ENCODE peak calls at places on chromosome 12, in eight cellular contexts. T is stomach, L is AG04449, F is AG04450, B is brain microvascular endothelial cell, E is right atrium auricular region, D is left ventricle myocardium inferior, Y is foreskin fibroblast. S is an unnamed sample.

GRCh38 chr12:106840217-106840616 is 65.7 kb downstream of the RIC8B start:
- DNase-seq in T (no peak), L (peak), F (peak), B (peak), E (no peak), D (no peak), Y (peak), S (peak)

GRCh38 chr12:24191117-24191516 is 241.6 kb upstream of the SOX5 start:
- DNase-seq in T (no peak), L (no peak), F (no peak), B (no peak), E (no peak), D (no peak), Y (no peak), S (no peak)

GRCh38 chr12:34297790-34298164 is 275.5 kb downstream of the ALG10 start:
- DNase-seq in T (no peak), L (no peak), F (no peak), B (no peak), E (no peak), D (no peak), Y (no peak), S (no peak)

GRCh38 chr12:54005853-54006699 is 2.7 kb upstream of the HOXC8 start:
- DNase-seq in T (peak), L (no peak), F (peak), B (peak), E (peak), D (peak), Y (peak), S (peak)

GRCh38 chr12:20030847-20031246 is 337.5 kb upstream of the PDE3A start:
- DNase-seq in T (no peak), L (no peak), F (no peak), B (no peak), E (no peak), D (no peak), Y (no peak), S (no peak)

GRCh38 chr12:87756111-87756510 is 273.1 kb downstream of the C12orf50 start:
- DNase-seq in T (no peak), L (peak), F (peak), B (peak), E (no peak), D (no peak), Y (peak), S (peak)

GRCh38 chr12:7042847-7043246 is 17.7 kb upstream of the C1S start:
- DNase-seq in T (no peak), L (no peak), F (no peak), B (peak), E (no peak), D (no peak), Y (peak), S (peak)

GRCh38 chr12:80187660-80188090 is 88.3 kb downstream of the OTOGL start:
- DNase-seq in T (no peak), L (no peak), F (no peak), B (peak), E (no peak), D (peak), Y (peak), S (peak)

GRCh38 chr12:69330475-69331473 is 17.4 kb upstream of the LYZ start:
- DNase-seq in T (peak), L (no peak), F (no peak), B (no peak), E (no peak), D (no peak), Y (peak), S (peak)

GRCh38 chr12:46944771-46945170 is 119.0 kb upstream of the SLC38A4 start:
- DNase-seq in T (no peak), L (no peak), F (no peak), B (no peak), E (no peak), D (no peak), Y (no peak), S (no peak)

GRCh38 chr12:70590051-70590450 is 47.2 kb downstream of the PTPRB start:
- DNase-seq in T (peak), L (peak), F (peak), B (peak), E (peak), D (peak), Y (peak), S (peak)

GRCh38 chr12:50088577-50089335 is 3.6 kb downstream of the SMARCD1 start:
- DNase-seq in T (peak), L (no peak), F (no peak), B (peak), E (no peak), D (no peak), Y (no peak), S (peak)

GRCh38 chr12:108833757-108834472 is 23.5 kb downstream of the SSH1 start:
- DNase-seq in T (no peak), L (no peak), F (no peak), B (peak), E (no peak), D (peak), Y (peak), S (peak)

GRCh38 chr12:93886533-93887511 is 209.6 kb downstream of the CRADD start:
- DNase-seq in T (no peak), L (peak), F (peak), B (peak), E (peak), D (no peak), Y (peak), S (no peak)

GRCh38 chr12:43309845-43310405 is 242.1 kb downstream of the ADAMTS20 start:
- DNase-seq in T (no peak), L (peak), F (peak), B (peak), E (no peak), D (no peak), Y (peak), S (peak)

GRCh38 chr12:19739195-19739776 is 300.0 kb downstream of the AEBP2 start:
- DNase-seq in T (no peak), L (no peak), F (peak), B (peak), E (no peak), D (no peak), Y (peak), S (peak)

GRCh38 chr12:4775936-4776335 is 55.7 kb downstream of the GALNT8 start:
- DNase-seq in T (no peak), L (no peak), F (no peak), B (no peak), E (peak), D (no peak), Y (no peak), S (no peak)

GRCh38 chr12:19946549-19946948 is 421.8 kb upstream of the PDE3A start:
- DNase-seq in T (no peak), L (peak), F (peak), B (peak), E (no peak), D (no peak), Y (peak), S (peak)

GRCh38 chr12:132717531-132718387 is 7.1 kb downstream of the PGAM5 start:
- DNase-seq in T (no peak), L (no peak), F (no peak), B (no peak), E (no peak), D (no peak), Y (no peak), S (no peak)

GRCh38 chr12:121060149-121061001 is 21.3 kb upstream of the OASL start:
- DNase-seq in T (peak), L (no peak), F (no peak), B (peak), E (peak), D (no peak), Y (peak), S (peak)

GRCh38 chr12:116863275-116863767 is 17.9 kb downstream of the HRK start:
- DNase-seq in T (no peak), L (peak), F (peak), B (peak), E (no peak), D (no peak), Y (peak), S (peak)

GRCh38 chr12:83343767-83344166 is 657.1 kb downstream of the TMTC2 start:
- DNase-seq in T (no peak), L (no peak), F (no peak), B (no peak), E (no peak), D (no peak), Y (no peak), S (no peak)

GRCh38 chr12:49219417-49220026 is 30.6 kb upstream of the TUBA1A start:
- DNase-seq in T (no peak), L (no peak), F (no peak), B (no peak), E (no peak), D (no peak), Y (no peak), S (no peak)

GRCh38 chr12:86838709-86839108 is 582.5 kb upstream of the MGAT4C start:
- DNase-seq in T (no peak), L (no peak), F (no peak), B (no peak), E (no peak), D (no peak), Y (no peak), S (peak)

GRCh38 chr12:51362307-51362706 is 15.8 kb upstream of the CELA1 start:
- DNase-seq in T (no peak), L (no peak), F (no peak), B (no peak), E (no peak), D (no peak), Y (no peak), S (no peak)

GRCh38 chr12:820336-820735 is 68.0 kb downstream of the WNK1 start:
- DNase-seq in T (no peak), L (no peak), F (no peak), B (no peak), E (no peak), D (no peak), Y (no peak), S (no peak)

GRCh38 chr12:106108187-106108816 is 30.5 kb downstream of the NUAK1 start:
- DNase-seq in T (no peak), L (no peak), F (no peak), B (peak), E (no peak), D (no peak), Y (no peak), S (peak)

GRCh38 chr12:53224268-53224896 is 7.6 kb downstream of the RARG start:
- DNase-seq in T (no peak), L (no peak), F (no peak), B (no peak), E (no peak), D (no peak), Y (no peak), S (no peak)

GRCh38 chr12:68746572-68747180 is 700 bp downstream of the SLC35E3 start:
- DNase-seq in T (peak), L (no peak), F (peak), B (peak), E (peak), D (peak), Y (peak), S (peak)

GRCh38 chr12:57516617-57517153 is 3.6 kb downstream of the DDIT3 start:
- DNase-seq in T (no peak), L (no peak), F (no peak), B (no peak), E (no peak), D (no peak), Y (no peak), S (no peak)

GRCh38 chr12:22740656-22741350 is 115.8 kb downstream of the ETNK1 start:
- DNase-seq in T (no peak), L (no peak), F (no peak), B (no peak), E (no peak), D (no peak), Y (no peak), S (no peak)

GRCh38 chr12:6167327-6168280 is 32.6 kb upstream of the CD9 start:
- DNase-seq in T (peak), L (peak), F (peak), B (peak), E (peak), D (no peak), Y (peak), S (peak)

GRCh38 chr12:104133861-104134260 is 4.1 kb downstream of the NFYB start:
- DNase-seq in T (no peak), L (no peak), F (no peak), B (no peak), E (no peak), D (no peak), Y (peak), S (no peak)

GRCh38 chr12:115599251-115599811 is 678.2 kb downstream of the MED13L start:
- DNase-seq in T (no peak), L (no peak), F (no peak), B (no peak), E (no peak), D (peak), Y (no peak), S (no peak)
- H3K4me3 ChIP-seq in T (peak), L (peak), F (no peak), B (peak), E (peak), D (peak), Y (peak), S (no peak)

DNA sequence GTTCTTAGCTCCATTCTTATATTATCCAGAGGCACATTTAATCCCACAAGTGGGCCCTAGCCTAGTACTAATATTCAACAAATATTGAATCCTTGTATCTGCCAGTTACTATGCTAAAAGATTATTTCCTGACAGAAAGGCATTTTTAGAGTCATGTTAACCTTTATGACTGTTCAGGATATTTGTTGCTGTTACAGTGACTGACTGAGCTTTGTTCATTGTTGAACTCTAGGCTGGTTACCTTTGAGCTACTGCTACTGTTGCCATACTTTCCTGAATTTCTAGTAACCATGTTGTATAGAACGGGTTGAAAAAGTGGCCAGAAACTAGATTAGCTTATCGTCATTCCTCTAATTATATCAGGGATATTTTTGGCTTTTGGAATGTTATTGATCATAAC is 29.8 kb downstream of the DNM1L start:
- DNase-seq in T (no peak), L (no peak), F (no peak), B (no peak), E (no peak), D (no peak), Y (no peak), S (no peak)
- TF ChIP-seq CTCF in T (no peak), L (no peak), F (no peak), B (no peak), E (no peak), D (no peak), Y (no peak), S (no peak)

DNA sequence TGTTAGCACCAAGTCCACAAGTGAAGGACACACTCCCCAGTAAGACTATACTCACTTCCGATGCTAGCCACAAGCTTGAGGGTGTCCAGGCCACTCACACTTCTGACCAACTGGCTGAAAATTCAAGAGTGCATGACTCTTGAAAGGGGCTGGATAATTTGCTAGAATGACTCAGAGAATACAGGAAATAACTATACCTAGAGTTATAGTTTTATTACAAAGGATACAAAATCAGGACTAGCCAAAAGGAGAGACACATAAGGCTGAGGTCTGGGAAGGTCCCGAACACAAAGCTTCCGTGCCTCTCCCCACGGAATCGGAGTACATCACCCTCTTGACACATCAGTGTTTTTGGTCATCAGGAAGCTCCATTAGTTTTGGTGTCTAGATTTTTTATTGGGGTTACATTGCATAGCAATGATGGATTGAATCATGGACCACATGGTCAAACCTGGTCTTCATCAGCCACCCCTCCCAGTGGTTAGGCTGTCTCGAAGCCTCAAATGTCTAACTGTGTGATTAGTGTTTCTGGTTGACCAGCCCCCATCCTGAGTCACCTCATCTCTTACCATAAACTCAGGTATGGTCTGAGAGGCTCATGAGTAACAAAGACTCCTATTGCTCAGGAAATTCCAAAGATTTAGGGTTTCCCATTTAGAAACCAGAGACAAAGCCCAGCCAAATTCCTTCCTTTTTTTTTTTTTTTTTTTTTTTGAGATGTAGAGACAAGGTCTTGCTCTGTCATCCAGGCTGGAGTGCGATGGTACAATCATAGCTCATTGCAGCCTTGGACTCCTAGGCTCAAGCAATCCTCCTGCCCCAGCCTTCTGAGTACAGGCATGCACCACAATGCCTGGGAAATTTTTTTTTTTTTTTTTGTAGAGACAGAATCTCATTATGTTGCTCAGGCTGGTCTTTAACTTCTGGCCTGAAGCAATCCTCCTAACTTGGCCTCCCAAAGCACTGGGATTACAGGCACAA is 472.0 kb upstream of the TBX3 start:
- DNase-seq in T (no peak), L (peak), F (peak), B (peak), E (no peak), D (no peak), Y (peak), S (peak)
- H3K4me3 ChIP-seq in T (no peak), L (no peak), F (no peak), B (no peak), E (no peak), D (no peak), Y (no peak), S (no peak)

GRCh38 chr12:15152456-15152855 is 68.8 kb downstream of the RERG start:
- DNase-seq in T (no peak), L (no peak), F (no peak), B (no peak), E (no peak), D (no peak), Y (peak), S (peak)
- TF ChIP-seq CTCF in T (peak), L (no peak), F (peak), B (peak), E (peak), D (peak), Y (no peak), S (peak)

S was measured in cardiac fibroblast.